ENCODE peak calls at places on chromosomes 1 and 21, in five cellular contexts. T, Q, G, O and I are unnamed samples.

GRCh38 chr21:37101384-37101783 is 28.3 kb downstream of the TTC3 start:
- DNase-seq in T (no peak), Q (no peak), G (peak; percentile 14), O (no peak), I (no peak)

GRCh38 chr1:182248721-182249120 is 142.9 kb downstream of the GLUL start:
- DNase-seq in T (no peak), Q (no peak), G (no peak), O (no peak), I (no peak)

GRCh38 chr1:235990376-235990795 is 74.5 kb downstream of the NID1 start:
- DNase-seq in T (no peak), Q (no peak), G (peak; percentile 97), O (no peak), I (no peak)

GRCh38 chr1:30778156-30778978 is 20.8 kb upstream of the LAPTM5 start:
- DNase-seq in T (no peak), Q (peak; percentile 60), G (peak; percentile 87), O (peak; percentile 59), I (no peak)

GRCh38 chr1:209850342-209850979 is 22.7 kb downstream of the UTP25 start:
- DNase-seq in T (peak; percentile 44), Q (no peak), G (peak; percentile 86), O (no peak), I (no peak)

GRCh38 chr1:234069760-234070159 is 165.3 kb downstream of the SLC35F3 start:
- DNase-seq in T (no peak), Q (no peak), G (no peak), O (no peak), I (no peak)

GRCh38 chr1:96482615-96483014 is 239.0 kb upstream of the PTBP2 start:
- DNase-seq in T (no peak), Q (no peak), G (no peak), O (no peak), I (no peak)

GRCh38 chr1:112515311-112516009 is 6.7 kb downstream of the WNT2B start:
- DNase-seq in T (no peak), Q (peak; percentile 52), G (peak; percentile 70), O (no peak), I (no peak)

GRCh38 chr1:46689326-46689725 is 17.7 kb downstream of the TEX38 start:
- DNase-seq in T (no peak), Q (no peak), G (no peak), O (no peak), I (no peak)

GRCh38 chr1:145786271-145786670 is 37.6 kb downstream of the RNF115 start:
- DNase-seq in T (no peak), Q (no peak), G (no peak), O (no peak), I (no peak)

GRCh38 chr1:174769961-174770549 is 229.7 kb upstream of the CACYBP start:
- DNase-seq in T (peak; percentile 19), Q (peak; percentile 7), G (peak; percentile 78), O (no peak), I (no peak)

GRCh38 chr21:41703857-41704501 is 62.9 kb downstream of the RIPK4 start:
- DNase-seq in T (no peak), Q (no peak), G (no peak), O (no peak), I (no peak)

GRCh38 chr1:241499910-241500309 is 19.6 kb downstream of the FH start:
- DNase-seq in T (peak; percentile 24), Q (no peak), G (peak; percentile 71), O (no peak), I (no peak)

GRCh38 chr1:23556661-23557470 is 2.4 kb downstream of the ID3 start:
- DNase-seq in T (peak; percentile 65), Q (no peak), G (peak; percentile 89), O (no peak), I (no peak)

GRCh38 chr1:60936943-60937342 is 145.4 kb upstream of the NFIA start:
- DNase-seq in T (no peak), Q (no peak), G (no peak), O (no peak), I (no peak)

GRCh38 chr1:47755368-47755990 is 241.7 kb downstream of the TRABD2B start:
- DNase-seq in T (peak; percentile 13), Q (no peak), G (no peak), O (peak; percentile 76), I (peak; percentile 69)

GRCh38 chr1:19610282-19610978 is 33.7 kb upstream of the NBL1 start:
- DNase-seq in T (no peak), Q (no peak), G (peak; percentile 16), O (no peak), I (no peak)

GRCh38 chr1:115430717-115431116 is 92.7 kb upstream of the NGF start:
- DNase-seq in T (peak; percentile 69), Q (peak; percentile 92), G (peak; percentile 94), O (no peak), I (no peak)

GRCh38 chr1:70727891-70728443 is 316.9 kb downstream of the CTH start:
- DNase-seq in T (no peak), Q (no peak), G (no peak), O (no peak), I (no peak)

GRCh38 chr1:65036614-65037180 is 70.3 kb upstream of the JAK1 start:
- DNase-seq in T (no peak), Q (no peak), G (no peak), O (no peak), I (no peak)

GRCh38 chr1:166083887-166084286 is 82.9 kb downstream of the FAM78B start:
- DNase-seq in T (no peak), Q (no peak), G (no peak), O (no peak), I (no peak)

GRCh38 chr1:27391511-27392095 is 819 bp upstream of the GPR3 start:
- DNase-seq in T (no peak), Q (no peak), G (peak; percentile 59), O (peak; percentile 75), I (no peak)

GRCh38 chr1:2810899-2811525 is 9.5 kb upstream of the TTC34 start:
- DNase-seq in T (no peak), Q (no peak), G (no peak), O (no peak), I (no peak)

GRCh38 chr1:97094257-97094972 is 372.8 kb downstream of the PTBP2 start:
- DNase-seq in T (peak; percentile 14), Q (peak; percentile 28), G (peak; percentile 92), O (no peak), I (no peak)

GRCh38 chr1:103457856-103458255 is 67.6 kb upstream of the RNPC3 start:
- DNase-seq in T (no peak), Q (no peak), G (no peak), O (no peak), I (no peak)

GRCh38 chr1:226381226-226381998 is 26.5 kb downstream of the PARP1 start:
- DNase-seq in T (no peak), Q (no peak), G (no peak), O (no peak), I (no peak)

GRCh38 chr1:45972621-45973020 is 159.8 kb downstream of the PIK3R3 start:
- DNase-seq in T (no peak), Q (no peak), G (no peak), O (no peak), I (no peak)

GRCh38 chr21:37455504-37455911 is 88.9 kb downstream of the DYRK1A start:
- DNase-seq in T (no peak), Q (no peak), G (peak; percentile 36), O (no peak), I (no peak)

GRCh38 chr1:180923024-180923841 is 10.5 kb downstream of the KIAA1614 start:
- DNase-seq in T (no peak), Q (peak; percentile 62), G (peak; percentile 15), O (no peak), I (no peak)

GRCh38 chr1:91546301-91546581 is 45.6 kb downstream of the CDC7 start:
- DNase-seq in T (no peak), Q (no peak), G (no peak), O (no peak), I (no peak)

GRCh38 chr1:97202481-97202880 is 480.9 kb downstream of the PTBP2 start:
- DNase-seq in T (no peak), Q (no peak), G (no peak), O (no peak), I (no peak)

GRCh38 chr1:36889846-36890245 is 144.5 kb downstream of the GRIK3 start:
- DNase-seq in T (no peak), Q (no peak), G (no peak), O (peak; percentile 25), I (peak; percentile 57)

DNA sequence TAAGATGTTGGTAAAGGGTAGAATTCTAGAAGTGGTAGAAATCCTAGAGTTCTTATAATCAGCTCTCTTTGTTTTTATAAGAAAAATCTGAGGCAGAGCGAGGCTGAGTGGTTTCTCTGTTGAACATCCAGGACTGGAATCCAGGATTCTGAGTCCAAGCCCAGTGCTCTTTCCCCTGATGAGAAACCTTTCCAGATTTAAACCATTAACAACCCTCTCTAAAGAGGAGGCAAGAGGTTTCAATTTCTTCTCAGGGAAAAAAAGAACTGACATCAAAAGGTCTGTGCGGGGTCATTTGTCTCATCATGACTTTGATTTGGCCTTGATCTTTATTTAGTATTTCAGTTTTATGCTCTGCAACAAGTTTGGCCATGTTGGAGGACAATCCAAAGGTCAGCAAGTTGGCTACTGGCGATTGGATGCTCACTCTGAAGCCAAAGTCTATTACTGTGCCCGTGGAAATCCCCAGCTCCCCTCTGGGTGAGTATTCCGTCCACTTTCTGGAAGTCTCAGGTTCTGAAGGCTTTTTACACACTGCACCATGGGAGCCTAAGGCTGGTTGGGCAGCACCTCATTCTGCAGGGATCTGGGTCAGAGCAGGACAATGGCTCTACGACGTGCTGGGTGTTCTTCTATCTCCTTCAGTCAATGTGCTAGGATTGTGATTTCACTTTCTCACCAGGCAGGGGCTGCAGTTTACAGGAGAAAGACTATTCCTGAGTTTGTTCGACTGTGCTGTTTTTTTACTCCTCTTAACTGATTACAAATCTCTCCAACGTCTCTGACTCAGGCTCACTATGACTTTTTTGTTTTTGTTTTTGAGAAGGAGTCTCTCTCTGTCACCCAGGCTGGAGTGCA is 18.9 kb upstream of the CCT8 start:
- DNase-seq in T (no peak), Q (no peak), G (peak; percentile 50), O (no peak), I (no peak)
- TF ChIP-seq CTCF in T (no peak), Q (no peak), G (peak; percentile 16), O (no peak), I (no peak)

GRCh38 chr1:151189638-151190445 is at the start of gene VPS72:
- DNase-seq in T (peak; percentile 93), Q (no peak), G (peak; percentile 88), O (peak; percentile 96), I (peak; percentile 84)
- TF ChIP-seq CTCF in T (no peak), Q (no peak), G (no peak), O (peak; percentile 47), I (no peak)

GRCh38 chr21:44836666-44837471 is 19.0 kb upstream of the SUMO3 start:
- DNase-seq in T (no peak), Q (no peak), G (peak; percentile 50), O (peak; percentile 63), I (no peak)
- TF ChIP-seq CTCF in T (no peak), Q (no peak), G (no peak), O (no peak), I (no peak)

DNA sequence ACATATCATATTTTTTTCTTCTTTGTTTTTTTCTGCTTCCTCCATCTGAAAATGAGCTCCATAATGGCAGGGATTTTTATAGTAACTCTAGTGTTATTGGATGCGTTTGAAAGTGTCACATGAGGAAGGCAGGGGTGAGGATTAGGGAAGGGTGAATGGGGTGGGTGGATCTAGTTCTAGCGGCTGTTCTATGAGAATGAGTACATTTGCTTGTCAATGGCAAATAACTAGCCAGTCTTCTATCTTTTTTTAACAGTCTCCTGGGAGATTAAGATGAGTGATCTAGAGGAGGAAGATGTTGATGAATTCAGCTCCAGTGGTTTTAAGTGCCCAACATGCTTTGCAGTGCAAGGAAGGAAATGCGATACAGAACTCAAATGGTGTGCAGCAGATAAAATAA is 5.8 kb downstream of the OR14I1 start:
- DNase-seq in T (no peak), Q (no peak), G (no peak), O (no peak), I (no peak)
- TF ChIP-seq CTCF in T (no peak), Q (no peak), G (no peak), O (no peak), I (no peak)